ENCODE peak calls at places on chromosome 17, in four cellular contexts. One of them, this sample, is unnamed. For H3K9me1, the result is how much of the 10 kb centered on the place peaks cover.

GRCh38 chr17:182164-182751 is 808 bp upstream of the DOC2B start:
- DNase-seq in keratinocyte: no peak
- DNase-seq in IMR-90: no peak
- DNase-seq in K562: no peak
- DNase-seq in this sample: no peak

GRCh38 chr17:39639566-39640458 is 2.9 kb downstream of the STARD3 start:
- DNase-seq in keratinocyte: no peak
- DNase-seq in IMR-90: no peak
- DNase-seq in K562: no peak
- DNase-seq in this sample: no peak

GRCh38 chr17:38741853-38742421 is 6.2 kb downstream of the PCGF2 start:
- DNase-seq in keratinocyte: no peak
- DNase-seq in IMR-90: no peak
- DNase-seq in K562: no peak
- DNase-seq in this sample: no peak

GRCh38 chr17:12665263-12666210 is at the start of gene MYOCD:
- DNase-seq in keratinocyte: no peak
- DNase-seq in IMR-90: peak
- DNase-seq in K562: no peak
- DNase-seq in this sample: no peak

GRCh38 chr17:17783121-17783824 is 53.5 kb downstream of the SREBF1 start:
- DNase-seq in keratinocyte: no peak
- DNase-seq in IMR-90: no peak
- DNase-seq in K562: peak
- DNase-seq in this sample: peak

GRCh38 chr17:78852709-78853111 is 12.1 kb upstream of the USP36 start:
- DNase-seq in keratinocyte: no peak
- DNase-seq in IMR-90: peak
- DNase-seq in K562: peak
- DNase-seq in this sample: no peak

GRCh38 chr17:67942810-67943209 is 53.5 kb downstream of the C17orf58 start:
- DNase-seq in keratinocyte: no peak
- DNase-seq in IMR-90: peak
- DNase-seq in K562: peak
- DNase-seq in this sample: peak

GRCh38 chr17:69597898-69598692 is 183.6 kb downstream of the MAP2K6 start:
- DNase-seq in keratinocyte: no peak
- DNase-seq in IMR-90: peak
- DNase-seq in K562: no peak
- DNase-seq in this sample: peak

GRCh38 chr17:39939588-39940419 is 12.3 kb downstream of the LRRC3C start:
- DNase-seq in keratinocyte: no peak
- DNase-seq in IMR-90: peak
- DNase-seq in K562: peak
- DNase-seq in this sample: peak

GRCh38 chr17:4719684-4720221 is 9.3 kb downstream of the ARRB2 start:
- DNase-seq in keratinocyte: no peak
- DNase-seq in IMR-90: no peak
- DNase-seq in K562: no peak
- DNase-seq in this sample: peak

GRCh38 chr17:17957584-17957916 is 14.7 kb downstream of the TOM1L2 start:
- DNase-seq in keratinocyte: peak
- DNase-seq in IMR-90: no peak
- DNase-seq in K562: no peak
- DNase-seq in this sample: no peak

GRCh38 chr17:13073013-13073412 is 55.2 kb upstream of the ELAC2 start:
- DNase-seq in keratinocyte: no peak
- DNase-seq in IMR-90: no peak
- DNase-seq in K562: no peak
- DNase-seq in this sample: no peak

GRCh38 chr17:59046192-59046591 is 60.5 kb downstream of the TRIM37 start:
- DNase-seq in keratinocyte: no peak
- DNase-seq in IMR-90: peak
- DNase-seq in K562: peak
- DNase-seq in this sample: peak

GRCh38 chr17:82116246-82116645 is 18.2 kb upstream of the FASN start:
- DNase-seq in keratinocyte: no peak
- DNase-seq in IMR-90: no peak
- DNase-seq in K562: peak
- DNase-seq in this sample: no peak

GRCh38 chr17:82118815-82119380 is 20.9 kb upstream of the FASN start:
- DNase-seq in keratinocyte: no peak
- DNase-seq in IMR-90: peak
- DNase-seq in K562: peak
- DNase-seq in this sample: no peak

GRCh38 chr17:82114872-82115271 is 16.8 kb upstream of the FASN start:
- DNase-seq in keratinocyte: no peak
- DNase-seq in IMR-90: no peak
- DNase-seq in K562: no peak
- DNase-seq in this sample: no peak

GRCh38 chr17:82118178-82118814 is 20.3 kb upstream of the FASN start:
- DNase-seq in keratinocyte: no peak
- DNase-seq in IMR-90: no peak
- DNase-seq in K562: no peak
- DNase-seq in this sample: no peak

DNA sequence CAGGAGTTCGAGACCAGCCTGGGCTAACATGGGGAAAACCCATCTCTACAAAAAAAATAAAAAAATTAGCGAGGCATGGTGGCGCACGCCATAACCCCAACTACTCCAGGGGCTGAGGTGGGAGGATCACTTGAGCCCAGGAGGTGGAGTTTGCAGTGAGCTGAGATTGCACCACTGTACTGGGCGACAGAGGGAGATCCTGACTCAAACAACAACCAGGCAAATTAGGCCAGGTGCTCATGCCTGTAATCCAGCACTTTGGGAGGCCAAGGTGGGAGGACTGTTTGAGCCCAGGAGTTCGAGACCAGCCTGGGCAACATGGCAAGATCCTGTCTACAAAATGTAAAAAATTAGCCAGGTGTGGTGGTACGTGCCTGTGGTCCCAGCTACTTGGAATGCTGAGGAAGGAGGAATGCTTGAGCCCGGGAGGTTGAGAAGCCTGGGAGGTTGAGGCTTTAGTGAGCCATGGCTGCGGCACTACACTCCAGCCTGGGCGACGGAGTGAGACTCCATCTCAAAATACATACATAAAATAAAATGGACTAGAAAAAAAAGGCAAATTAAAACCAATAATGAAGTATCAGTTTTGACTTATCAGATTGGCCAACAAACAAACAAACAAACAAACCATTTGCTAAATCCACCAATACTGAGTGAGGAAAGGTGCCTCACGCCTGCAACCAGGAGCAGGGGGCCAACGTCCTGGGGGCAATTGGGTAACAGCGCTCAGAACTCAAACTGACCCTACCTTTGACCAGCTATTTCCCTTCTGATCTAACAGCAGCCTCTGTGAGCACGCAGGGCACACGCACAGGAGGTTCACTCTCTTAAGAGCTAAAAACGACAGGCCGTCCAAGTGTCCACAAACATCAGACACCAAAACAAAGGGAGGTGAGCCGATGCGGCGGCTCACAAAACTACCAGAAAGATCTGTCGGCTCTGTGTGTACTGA is 19.4 kb upstream of the FASN start:
- DNase-seq in keratinocyte: no peak
- DNase-seq in IMR-90: no peak
- DNase-seq in K562: no peak
- DNase-seq in this sample: no peak
- H3K9me1 ChIP-seq in keratinocyte: under half
- H3K9me1 ChIP-seq in IMR-90: under half
- H3K9me1 ChIP-seq in K562: under half
- H3K9me1 ChIP-seq in this sample: under half

GRCh38 chr17:6857904-6858303 is 26.4 kb upstream of the TEKT1 start:
- DNase-seq in keratinocyte: no peak
- DNase-seq in IMR-90: no peak
- DNase-seq in K562: no peak
- DNase-seq in this sample: no peak
- H3K9me1 ChIP-seq in keratinocyte: under half
- H3K9me1 ChIP-seq in IMR-90: under half
- H3K9me1 ChIP-seq in K562: under half
- H3K9me1 ChIP-seq in this sample: under half

GRCh38 chr17:2266865-2267228 is 36.7 kb downstream of the SMG6 start:
- DNase-seq in keratinocyte: no peak
- DNase-seq in IMR-90: no peak
- DNase-seq in K562: no peak
- DNase-seq in this sample: no peak
- H3K9me1 ChIP-seq in keratinocyte: under half
- H3K9me1 ChIP-seq in IMR-90: under half
- H3K9me1 ChIP-seq in K562: under half
- H3K9me1 ChIP-seq in this sample: under half

DNA sequence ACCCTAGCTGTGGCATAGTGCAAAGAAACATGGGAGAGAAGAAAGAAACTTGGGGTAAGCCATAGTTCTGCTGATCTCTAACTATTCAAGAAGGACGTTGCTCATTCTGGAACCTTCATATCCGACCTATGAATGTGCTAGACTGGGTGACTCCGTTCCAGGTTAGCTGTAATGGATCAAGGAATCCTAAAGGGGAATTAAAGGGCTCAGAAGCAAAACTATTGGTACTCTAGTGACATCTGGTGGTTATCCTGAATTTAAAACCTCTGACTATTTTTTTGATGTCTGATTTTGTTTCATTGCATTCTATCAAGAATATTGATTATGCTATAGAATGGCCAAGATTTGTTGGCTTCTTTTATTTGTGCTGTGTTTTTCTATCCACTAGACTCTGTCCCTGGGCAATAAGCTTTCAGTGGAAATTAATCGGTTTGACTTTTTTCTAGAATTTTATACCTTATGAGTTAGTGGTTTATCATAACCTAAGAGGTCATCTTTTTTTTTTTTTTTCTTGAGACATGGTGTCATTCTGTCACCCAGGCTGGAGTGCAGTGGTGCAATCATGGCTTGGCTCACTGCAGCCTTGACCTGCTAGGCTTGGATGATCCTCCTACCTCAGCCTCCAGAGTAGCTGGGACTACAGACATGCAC is 19.5 kb downstream of the PCTP start:
- DNase-seq in keratinocyte: no peak
- DNase-seq in IMR-90: peak
- DNase-seq in K562: peak
- DNase-seq in this sample: peak
- H3K9me1 ChIP-seq in keratinocyte: under half
- H3K9me1 ChIP-seq in IMR-90: under half
- H3K9me1 ChIP-seq in K562: under half
- H3K9me1 ChIP-seq in this sample: under half

DNA sequence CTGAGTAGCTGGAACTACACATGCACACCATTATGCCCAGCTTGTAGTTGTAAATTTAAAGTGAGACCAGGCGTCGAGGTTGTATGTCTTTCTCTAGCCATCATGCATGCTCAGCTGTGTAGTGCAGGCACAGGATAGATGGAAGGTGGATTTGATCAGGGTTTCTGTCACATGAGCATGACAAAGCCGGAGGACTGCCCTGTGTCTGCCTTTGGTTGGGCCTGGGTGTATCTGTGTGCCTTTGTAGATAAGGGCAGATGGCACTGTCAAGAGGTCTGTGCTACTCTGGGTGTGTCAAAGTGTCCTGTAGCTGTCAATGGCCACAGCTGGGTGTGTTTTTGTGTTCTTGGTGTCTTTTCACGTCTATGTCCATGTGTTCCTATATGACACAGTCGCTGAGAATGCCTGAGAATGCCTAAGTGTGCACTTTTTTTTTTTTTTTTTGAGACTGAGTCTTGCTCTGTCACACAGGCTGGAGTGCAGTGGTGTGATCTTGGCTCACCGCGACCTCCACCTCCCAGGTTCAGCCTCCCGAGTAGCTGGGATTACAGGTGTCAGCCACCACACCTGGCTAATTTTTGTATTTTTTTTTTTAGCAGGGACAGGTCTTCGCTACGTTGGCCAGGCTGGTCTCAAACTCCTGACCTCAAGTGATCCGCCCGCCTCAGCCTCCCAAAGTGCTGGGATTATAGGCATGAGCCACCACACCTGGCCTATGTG is 4.1 kb upstream of the NAGS start:
- DNase-seq in keratinocyte: no peak
- DNase-seq in IMR-90: no peak
- DNase-seq in K562: peak
- DNase-seq in this sample: no peak
- H3K9me1 ChIP-seq in keratinocyte: under half
- H3K9me1 ChIP-seq in IMR-90: under half
- H3K9me1 ChIP-seq in K562: under half
- H3K9me1 ChIP-seq in this sample: under half

This sample was measured in endothelial cell of umbilical vein.